ENCODE peak calls at places on chromosomes 12 and 14, in four cellular contexts. One of them, this sample, is unnamed.

GRCh38 chr14:96762650-96763049 is 34.5 kb upstream of the VRK1 start:
- DNase-seq in fibroblast of the aortic adventitia: peak; percentile 57
- DNase-seq in heart right ventricle: no peak
- DNase-seq in kidney epithelial cell: peak; percentile 25
- DNase-seq in this sample: peak; percentile 18

GRCh38 chr12:6553051-6553868 is 2.6 kb downstream of the IFFO1 start:
- DNase-seq in fibroblast of the aortic adventitia: peak; percentile 86
- DNase-seq in heart right ventricle: no peak
- DNase-seq in kidney epithelial cell: no peak
- DNase-seq in this sample: peak; percentile 100

GRCh38 chr12:69732088-69732487 is 6.6 kb upstream of the RAB3IP start:
- DNase-seq in fibroblast of the aortic adventitia: peak; percentile 5
- DNase-seq in heart right ventricle: no peak
- DNase-seq in kidney epithelial cell: peak; percentile 71
- DNase-seq in this sample: no peak

GRCh38 chr12:100651694-100652093 is 78.2 kb downstream of the GAS2L3 start:
- DNase-seq in fibroblast of the aortic adventitia: no peak
- DNase-seq in heart right ventricle: no peak
- DNase-seq in kidney epithelial cell: no peak
- DNase-seq in this sample: peak; percentile 62

GRCh38 chr14:89241934-89242670 is 174.9 kb downstream of the FOXN3 start:
- DNase-seq in fibroblast of the aortic adventitia: no peak
- DNase-seq in heart right ventricle: no peak
- DNase-seq in kidney epithelial cell: no peak
- DNase-seq in this sample: no peak

GRCh38 chr14:86364634-86365033 is 834.7 kb downstream of the FLRT2 start:
- DNase-seq in fibroblast of the aortic adventitia: no peak
- DNase-seq in heart right ventricle: no peak
- DNase-seq in kidney epithelial cell: no peak
- DNase-seq in this sample: no peak

GRCh38 chr12:125001636-125002035 is 8.2 kb downstream of the BRI3BP start:
- DNase-seq in fibroblast of the aortic adventitia: no peak
- DNase-seq in heart right ventricle: no peak
- DNase-seq in kidney epithelial cell: no peak
- DNase-seq in this sample: no peak

GRCh38 chr12:113647048-113647447 is 175.4 kb upstream of the LHX5 start:
- DNase-seq in fibroblast of the aortic adventitia: no peak
- DNase-seq in heart right ventricle: no peak
- DNase-seq in kidney epithelial cell: no peak
- DNase-seq in this sample: no peak

GRCh38 chr14:99234982-99235491 is 37.0 kb downstream of the BCL11B start:
- DNase-seq in fibroblast of the aortic adventitia: no peak
- DNase-seq in heart right ventricle: no peak
- DNase-seq in kidney epithelial cell: no peak
- DNase-seq in this sample: no peak

GRCh38 chr12:6070472-6071257 is 53.8 kb downstream of the VWF start:
- DNase-seq in fibroblast of the aortic adventitia: no peak
- DNase-seq in heart right ventricle: no peak
- DNase-seq in kidney epithelial cell: no peak
- DNase-seq in this sample: no peak

GRCh38 chr12:91778938-91779400 is 366.7 kb downstream of the BTG1 start:
- DNase-seq in fibroblast of the aortic adventitia: peak; percentile 82
- DNase-seq in heart right ventricle: no peak
- DNase-seq in kidney epithelial cell: peak; percentile 96
- DNase-seq in this sample: peak; percentile 86

GRCh38 chr12:26031318-26031717 is 72.8 kb downstream of the RASSF8 start:
- DNase-seq in fibroblast of the aortic adventitia: no peak
- DNase-seq in heart right ventricle: no peak
- DNase-seq in kidney epithelial cell: no peak
- DNase-seq in this sample: no peak

GRCh38 chr12:27843714-27844245 is 63.7 kb upstream of the MANSC4 start:
- DNase-seq in fibroblast of the aortic adventitia: peak; percentile 91
- DNase-seq in heart right ventricle: no peak
- DNase-seq in kidney epithelial cell: no peak
- DNase-seq in this sample: no peak

GRCh38 chr14:102125546-102125945 is 14.2 kb upstream of the WDR20 start:
- DNase-seq in fibroblast of the aortic adventitia: no peak
- DNase-seq in heart right ventricle: no peak
- DNase-seq in kidney epithelial cell: peak; percentile 73
- DNase-seq in this sample: no peak

GRCh38 chr12:56375598-56376434 is 13.2 kb upstream of the APOF start:
- DNase-seq in fibroblast of the aortic adventitia: no peak
- DNase-seq in heart right ventricle: no peak
- DNase-seq in kidney epithelial cell: no peak
- DNase-seq in this sample: no peak

This sample was measured in myocyte.